ENCODE peak calls at places on chromosomes 13 and 19, in four cellular contexts. One of them, this sample, is unnamed.

GRCh38 chr19:16001481-16002312 is 52.9 kb downstream of the OR10H4 start:
- DNase-seq in H9: no peak
- DNase-seq in neuronal stem cell: no peak
- DNase-seq in IMR-90: peak
- DNase-seq in this sample: no peak

GRCh38 chr19:51441410-51442390 is 16.6 kb downstream of the SIGLEC8 start:
- DNase-seq in H9: no peak
- DNase-seq in neuronal stem cell: no peak
- DNase-seq in IMR-90: no peak
- DNase-seq in this sample: no peak

GRCh38 chr19:6694147-6694815 is 24.3 kb upstream of the TNFSF14 start:
- DNase-seq in H9: no peak
- DNase-seq in neuronal stem cell: no peak
- DNase-seq in IMR-90: no peak
- DNase-seq in this sample: peak

GRCh38 chr13:41401371-41401770 is 56.0 kb upstream of the RGCC start:
- DNase-seq in H9: peak
- DNase-seq in neuronal stem cell: no peak
- DNase-seq in IMR-90: no peak
- DNase-seq in this sample: peak

GRCh38 chr13:25172303-25172630 is 179 bp upstream of the AMER2 start:
- DNase-seq in H9: no peak
- DNase-seq in neuronal stem cell: no peak
- DNase-seq in IMR-90: no peak
- DNase-seq in this sample: no peak

GRCh38 chr13:50125306-50125555 is 110.0 kb downstream of the KCNRG start:
- DNase-seq in H9: no peak
- DNase-seq in neuronal stem cell: no peak
- DNase-seq in IMR-90: no peak
- DNase-seq in this sample: no peak

GRCh38 chr19:46840157-46840942 is 10.3 kb downstream of the AP2S1 start:
- DNase-seq in H9: peak
- DNase-seq in neuronal stem cell: peak
- DNase-seq in IMR-90: peak
- DNase-seq in this sample: peak

GRCh38 chr13:78194904-78195639 is 276.4 kb upstream of the EDNRB start:
- DNase-seq in H9: no peak
- DNase-seq in neuronal stem cell: peak
- DNase-seq in IMR-90: peak
- DNase-seq in this sample: peak

GRCh38 chr19:58328999-58329398 is 2.2 kb downstream of the ZSCAN22 start:
- DNase-seq in H9: peak
- DNase-seq in neuronal stem cell: peak
- DNase-seq in IMR-90: no peak
- DNase-seq in this sample: peak

GRCh38 chr13:59409211-59409610 is 754.5 kb downstream of the DIAPH3 start:
- DNase-seq in H9: peak
- DNase-seq in neuronal stem cell: no peak
- DNase-seq in IMR-90: peak
- DNase-seq in this sample: peak

GRCh38 chr19:6997679-6998445 is 23.4 kb downstream of the MBD3L2B start:
- DNase-seq in H9: no peak
- DNase-seq in neuronal stem cell: no peak
- DNase-seq in IMR-90: no peak
- DNase-seq in this sample: no peak

GRCh38 chr13:33859691-33860303 is 41.8 kb downstream of the RFC3 start:
- DNase-seq in H9: no peak
- DNase-seq in neuronal stem cell: no peak
- DNase-seq in IMR-90: no peak
- DNase-seq in this sample: no peak

GRCh38 chr19:41479757-41480191 is 36.8 kb downstream of the ERICH4 start:
- DNase-seq in H9: no peak
- DNase-seq in neuronal stem cell: no peak
- DNase-seq in IMR-90: no peak
- DNase-seq in this sample: no peak

GRCh38 chr13:81283561-81283960 is 942.6 kb upstream of the SPRY2 start:
- DNase-seq in H9: no peak
- DNase-seq in neuronal stem cell: no peak
- DNase-seq in IMR-90: no peak
- DNase-seq in this sample: no peak

GRCh38 chr13:89902223-89902622 is 1445.3 kb upstream of the MIR17HG start:
- DNase-seq in H9: no peak
- DNase-seq in neuronal stem cell: no peak
- DNase-seq in IMR-90: no peak
- DNase-seq in this sample: no peak

GRCh38 chr13:38262211-38262610 is 87.4 kb upstream of the UFM1 start:
- DNase-seq in H9: no peak
- DNase-seq in neuronal stem cell: no peak
- DNase-seq in IMR-90: no peak
- DNase-seq in this sample: no peak

GRCh38 chr19:45376045-45376724 is 5.8 kb upstream of the ERCC2 start:
- DNase-seq in H9: peak
- DNase-seq in neuronal stem cell: peak
- DNase-seq in IMR-90: peak
- DNase-seq in this sample: peak

GRCh38 chr13:44439615-44440014 is 66.0 kb downstream of the SERP2 start:
- DNase-seq in H9: no peak
- DNase-seq in neuronal stem cell: no peak
- DNase-seq in IMR-90: no peak
- DNase-seq in this sample: no peak

GRCh38 chr19:13492128-13492527 is 14.2 kb downstream of the CACNA1A start:
- DNase-seq in H9: no peak
- DNase-seq in neuronal stem cell: no peak
- DNase-seq in IMR-90: peak
- DNase-seq in this sample: peak

GRCh38 chr13:113560645-113561416 is 23.7 kb upstream of the TFDP1 start:
- DNase-seq in H9: no peak
- DNase-seq in neuronal stem cell: no peak
- DNase-seq in IMR-90: no peak
- DNase-seq in this sample: no peak

GRCh38 chr19:3670796-3671679 is 29.2 kb downstream of the PIP5K1C start:
- DNase-seq in H9: no peak
- DNase-seq in neuronal stem cell: no peak
- DNase-seq in IMR-90: peak
- DNase-seq in this sample: no peak

GRCh38 chr19:56333506-56333905 is 18.9 kb upstream of the ZSCAN5A start:
- DNase-seq in H9: no peak
- DNase-seq in neuronal stem cell: no peak
- DNase-seq in IMR-90: peak
- DNase-seq in this sample: peak

GRCh38 chr13:75978815-75979214 is 342.7 kb downstream of the LMO7 start:
- DNase-seq in H9: no peak
- DNase-seq in neuronal stem cell: no peak
- DNase-seq in IMR-90: no peak
- DNase-seq in this sample: no peak

GRCh38 chr13:92103673-92104296 is 705.4 kb downstream of the GPC5 start:
- DNase-seq in H9: no peak
- DNase-seq in neuronal stem cell: no peak
- DNase-seq in IMR-90: peak
- DNase-seq in this sample: peak

GRCh38 chr13:113935081-113935511 is 38.8 kb downstream of the C13orf46 start:
- DNase-seq in H9: peak
- DNase-seq in neuronal stem cell: no peak
- DNase-seq in IMR-90: no peak
- DNase-seq in this sample: no peak

GRCh38 chr13:65932587-65933239 is 1297.4 kb downstream of the PCDH9 start:
- DNase-seq in H9: no peak
- DNase-seq in neuronal stem cell: no peak
- DNase-seq in IMR-90: peak
- DNase-seq in this sample: no peak

GRCh38 chr13:40193290-40194203 is 472.9 kb downstream of the FOXO1 start:
- DNase-seq in H9: no peak
- DNase-seq in neuronal stem cell: no peak
- DNase-seq in IMR-90: no peak
- DNase-seq in this sample: no peak

GRCh38 chr19:47377208-47377701 is 28.1 kb downstream of the DHX34 start:
- DNase-seq in H9: no peak
- DNase-seq in neuronal stem cell: no peak
- DNase-seq in IMR-90: no peak
- DNase-seq in this sample: peak

GRCh38 chr19:54307389-54307788 is 5.6 kb downstream of the LILRA5 start:
- DNase-seq in H9: no peak
- DNase-seq in neuronal stem cell: no peak
- DNase-seq in IMR-90: no peak
- DNase-seq in this sample: no peak

GRCh38 chr13:34779171-34779570 is 162.9 kb upstream of the NBEA start:
- DNase-seq in H9: no peak
- DNase-seq in neuronal stem cell: no peak
- DNase-seq in IMR-90: no peak
- DNase-seq in this sample: peak

GRCh38 chr13:25291691-25292090 is 4.4 kb upstream of the MTMR6 start:
- DNase-seq in H9: no peak
- DNase-seq in neuronal stem cell: no peak
- DNase-seq in IMR-90: no peak
- DNase-seq in this sample: no peak

GRCh38 chr13:42990991-42991891 is 800 bp downstream of the EPSTI1 start:
- DNase-seq in H9: no peak
- DNase-seq in neuronal stem cell: no peak
- DNase-seq in IMR-90: no peak
- DNase-seq in this sample: no peak

GRCh38 chr13:42990147-42990990 is 1.7 kb downstream of the EPSTI1 start:
- DNase-seq in H9: no peak
- DNase-seq in neuronal stem cell: no peak
- DNase-seq in IMR-90: peak
- DNase-seq in this sample: no peak

GRCh38 chr13:42994878-42995277 is 2.8 kb upstream of the EPSTI1 start:
- DNase-seq in H9: no peak
- DNase-seq in neuronal stem cell: no peak
- DNase-seq in IMR-90: no peak
- DNase-seq in this sample: no peak

GRCh38 chr13:42992585-42993122 is 613 bp upstream of the EPSTI1 start:
- DNase-seq in H9: no peak
- DNase-seq in neuronal stem cell: no peak
- DNase-seq in IMR-90: no peak
- DNase-seq in this sample: no peak

DNA sequence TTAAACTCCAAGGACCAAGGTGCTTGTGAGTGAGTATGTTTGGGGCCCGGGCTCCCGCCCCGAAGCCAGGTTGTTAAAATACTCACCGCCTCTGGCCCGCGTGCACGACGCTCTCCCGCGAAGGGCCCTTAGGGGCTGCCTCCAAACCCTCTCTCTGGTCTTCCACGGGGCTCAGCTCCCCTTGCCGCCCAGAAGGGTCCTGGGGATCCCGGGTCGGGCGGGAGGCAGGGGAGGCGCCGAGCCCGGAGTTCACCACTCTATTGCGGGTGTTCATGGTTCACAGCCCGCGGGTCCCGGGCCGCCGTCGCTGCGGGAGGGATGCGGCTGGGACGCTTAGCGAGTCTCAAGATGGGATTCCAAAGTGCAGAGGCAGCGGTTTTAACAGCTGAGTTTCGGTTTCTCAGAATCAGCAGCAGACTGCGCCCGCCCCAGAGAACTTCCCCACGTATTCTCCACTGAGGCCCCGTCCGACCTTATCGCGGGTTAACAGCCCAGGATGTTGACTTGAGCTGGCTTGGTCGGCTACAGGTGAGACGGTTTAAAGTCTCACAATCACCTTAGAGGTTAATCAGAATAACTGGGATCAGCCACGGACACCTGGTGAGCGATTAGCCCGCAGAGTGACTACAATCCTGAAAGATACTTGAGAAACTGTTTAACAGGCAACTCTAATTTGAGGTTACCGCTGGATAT is at the start of gene EPSTI1:
- DNase-seq in H9: peak
- DNase-seq in neuronal stem cell: peak
- DNase-seq in IMR-90: peak
- DNase-seq in this sample: peak
- H2BK120ac ChIP-seq in H9: no peak
- H2BK120ac ChIP-seq in neuronal stem cell: peak
- H2BK120ac ChIP-seq in IMR-90: peak
- H2BK120ac ChIP-seq in this sample: peak

GRCh38 chr19:2096543-2097329 is at the start of gene IZUMO4:
- DNase-seq in H9: peak
- DNase-seq in neuronal stem cell: peak
- DNase-seq in IMR-90: peak
- DNase-seq in this sample: peak
- H2BK120ac ChIP-seq in H9: no peak
- H2BK120ac ChIP-seq in neuronal stem cell: peak
- H2BK120ac ChIP-seq in IMR-90: peak
- H2BK120ac ChIP-seq in this sample: no peak

GRCh38 chr19:30559446-30559845 is 187.3 kb downstream of the ZNF536 start:
- DNase-seq in H9: no peak
- DNase-seq in neuronal stem cell: no peak
- DNase-seq in IMR-90: no peak
- DNase-seq in this sample: no peak

GRCh38 chr19:30556230-30556711 is 184.1 kb downstream of the ZNF536 start:
- DNase-seq in H9: peak
- DNase-seq in neuronal stem cell: no peak
- DNase-seq in IMR-90: no peak
- DNase-seq in this sample: peak

GRCh38 chr19:30557212-30557611 is 185.0 kb downstream of the ZNF536 start:
- DNase-seq in H9: no peak
- DNase-seq in neuronal stem cell: no peak
- DNase-seq in IMR-90: no peak
- DNase-seq in this sample: no peak

GRCh38 chr19:30557927-30558557 is 185.9 kb downstream of the ZNF536 start:
- DNase-seq in H9: no peak
- DNase-seq in neuronal stem cell: peak
- DNase-seq in IMR-90: no peak
- DNase-seq in this sample: peak

DNA sequence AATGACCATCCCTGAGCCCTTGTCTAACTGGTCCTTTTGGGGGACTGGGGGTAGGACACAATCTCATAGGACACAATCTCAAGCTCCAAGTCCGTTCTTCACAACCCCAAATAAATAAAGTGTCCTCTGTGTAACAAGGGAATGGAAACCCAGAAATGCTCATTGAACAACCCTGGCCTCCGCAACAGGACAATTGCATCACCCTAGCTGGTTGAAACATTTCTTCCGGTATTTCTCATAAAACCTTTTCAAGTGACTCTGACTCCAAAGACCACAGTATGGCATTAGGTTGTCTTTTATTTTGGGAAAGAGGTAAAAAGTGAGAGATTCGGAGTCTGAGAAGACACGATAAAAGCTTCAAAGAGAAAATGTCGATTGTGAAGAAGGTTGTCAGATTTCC is 186.6 kb downstream of the ZNF536 start:
- DNase-seq in H9: no peak
- DNase-seq in neuronal stem cell: no peak
- DNase-seq in IMR-90: no peak
- DNase-seq in this sample: no peak
- H2BK120ac ChIP-seq in H9: no peak
- H2BK120ac ChIP-seq in neuronal stem cell: no peak
- H2BK120ac ChIP-seq in IMR-90: no peak
- H2BK120ac ChIP-seq in this sample: no peak

GRCh38 chr19:30149300-30149699 is 207.3 kb downstream of the URI1 start:
- DNase-seq in H9: no peak
- DNase-seq in neuronal stem cell: no peak
- DNase-seq in IMR-90: no peak
- DNase-seq in this sample: peak

GRCh38 chr19:30150626-30151025 is 208.6 kb downstream of the URI1 start:
- DNase-seq in H9: no peak
- DNase-seq in neuronal stem cell: no peak
- DNase-seq in IMR-90: no peak
- DNase-seq in this sample: no peak

GRCh38 chr19:30148039-30148438 is 206.0 kb downstream of the URI1 start:
- DNase-seq in H9: no peak
- DNase-seq in neuronal stem cell: no peak
- DNase-seq in IMR-90: no peak
- DNase-seq in this sample: no peak

GRCh38 chr19:30151081-30151480 is 209.0 kb downstream of the URI1 start:
- DNase-seq in H9: no peak
- DNase-seq in neuronal stem cell: no peak
- DNase-seq in IMR-90: no peak
- DNase-seq in this sample: no peak

GRCh38 chr19:30148803-30149202 is 206.8 kb downstream of the URI1 start:
- DNase-seq in H9: no peak
- DNase-seq in neuronal stem cell: no peak
- DNase-seq in IMR-90: no peak
- DNase-seq in this sample: no peak
- H2BK120ac ChIP-seq in H9: no peak
- H2BK120ac ChIP-seq in neuronal stem cell: no peak
- H2BK120ac ChIP-seq in IMR-90: no peak
- H2BK120ac ChIP-seq in this sample: no peak